ENCODE peak calls at places on chromosomes 7 and 10, in four cellular contexts. Q, H, W and D are unnamed samples.

GRCh38 chr10:112955736-112956421 is 5.8 kb downstream of the TCF7L2 start:
- DNase-seq in Q (peak), H (no peak), W (no peak), D (no peak)

GRCh38 chr7:35819310-35819709 is 18.5 kb downstream of the SEPTIN7 start:
- DNase-seq in H (no peak), Q (no peak), W (no peak), D (no peak)

GRCh38 chr7:27997188-27997707 is 183.3 kb downstream of the JAZF1 start:
- DNase-seq in Q (no peak), H (no peak), W (no peak), D (no peak)

GRCh38 chr10:83701799-83702198 is 437.5 kb upstream of the GHITM start:
- DNase-seq in W (no peak), H (no peak), Q (no peak), D (no peak)

GRCh38 chr10:21458496-21458895 is 67.0 kb downstream of the SKIDA1 start:
- DNase-seq in H (no peak), Q (no peak), W (no peak), D (no peak)

GRCh38 chr7:151277631-151278030 is 29.1 kb upstream of the SMARCD3 start:
- DNase-seq in H (no peak), Q (no peak), W (no peak), D (no peak)

GRCh38 chr10:126229701-126230100 is 158.6 kb downstream of the ADAM12 start:
- DNase-seq in Q (no peak), H (no peak), W (no peak), D (no peak)

GRCh38 chr7:41656357-41656756 is 46.5 kb downstream of the INHBA start:
- DNase-seq in H (no peak), W (no peak), Q (peak), D (no peak)

GRCh38 chr10:115772606-115773005 is 500.4 kb downstream of the GFRA1 start:
- DNase-seq in Q (peak), W (no peak), H (no peak), D (no peak)

GRCh38 chr10:123807444-123808035 is 84.1 kb downstream of the CPXM2 start:
- DNase-seq in H (no peak), W (no peak), Q (no peak), D (no peak)

GRCh38 chr10:13401142-13401541 is 53.0 kb upstream of the SEPHS1 start:
- DNase-seq in Q (no peak), W (no peak), H (no peak), D (no peak)

GRCh38 chr7:132117181-132117580 is 459.1 kb downstream of the PLXNA4 start:
- DNase-seq in H (no peak), Q (peak), W (no peak), D (no peak)

GRCh38 chr7:75617634-75618234 is 121.0 kb downstream of the HIP1 start:
- DNase-seq in H (peak), W (peak), Q (peak), D (no peak)

GRCh38 chr10:124171561-124171960 is 78.2 kb upstream of the CHST15 start:
- DNase-seq in Q (no peak), H (no peak), W (no peak), D (no peak)

GRCh38 chr7:39507866-39508551 is 58.2 kb upstream of the YAE1 start:
- DNase-seq in W (no peak), Q (peak), H (no peak), D (no peak)

GRCh38 chr7:13024323-13024722 is 336.9 kb downstream of the ARL4A start:
- DNase-seq in H (no peak), Q (no peak), W (no peak), D (no peak)

GRCh38 chr7:36366649-36367560 is 22.8 kb upstream of the ANLN start:
- DNase-seq in W (peak), H (peak), Q (peak), D (peak)

GRCh38 chr10:35533565-35533964 is 71.6 kb upstream of the GJD4 start:
- DNase-seq in W (no peak), Q (peak), H (no peak), D (no peak)

GRCh38 chr10:132632851-132633684 is 95.5 kb downstream of the INPP5A start:
- DNase-seq in W (no peak), H (no peak), Q (peak), D (no peak)

GRCh38 chr7:134820295-134820694 is 40.9 kb downstream of the CALD1 start:
- DNase-seq in H (no peak), W (no peak), Q (no peak), D (no peak)

GRCh38 chr10:2212196-2212719 is 474.9 kb upstream of the ADARB2 start:
- DNase-seq in H (no peak), W (no peak), Q (no peak), D (no peak)

GRCh38 chr7:124908258-124908657 is 21.4 kb downstream of the POT1 start:
- DNase-seq in H (no peak), W (no peak), Q (peak), D (no peak)

GRCh38 chr10:11163990-11164805 is 146.5 kb downstream of the CELF2 start:
- DNase-seq in W (no peak), Q (no peak), H (no peak), D (no peak)

GRCh38 chr7:11552676-11553075 is 279.3 kb downstream of the THSD7A start:
- DNase-seq in W (no peak), H (no peak), Q (no peak), D (no peak)

GRCh38 chr10:97195654-97196212 is 10.0 kb upstream of the SLIT1 start:
- DNase-seq in W (no peak), H (no peak), Q (no peak), D (no peak)

GRCh38 chr7:28572321-28573058 is 160.2 kb downstream of the CREB5 start:
- DNase-seq in Q (no peak), H (no peak), W (no peak), D (no peak)

GRCh38 chr7:27107901-27108381 is 5.5 kb upstream of the HOXA2 start:
- DNase-seq in H (no peak), W (no peak), Q (no peak), D (no peak)

GRCh38 chr7:74070619-74070920 is 13.0 kb upstream of the LIMK1 start:
- DNase-seq in Q (no peak), W (no peak), H (no peak), D (no peak)

GRCh38 chr10:13970231-13970966 is 360.3 kb downstream of the FRMD4A start:
- DNase-seq in W (no peak), Q (no peak), H (no peak), D (no peak)

GRCh38 chr7:110875346-110875745 is 215.6 kb upstream of the LRRN3 start:
- DNase-seq in H (no peak), W (no peak), Q (no peak), D (no peak)

GRCh38 chr7:124106575-124106974 is 73.7 kb upstream of the TMEM229A start:
- DNase-seq in W (no peak), H (no peak), Q (no peak), D (no peak)

GRCh38 chr10:124719213-124719851 is 24.8 kb downstream of the FAM53B start:
- DNase-seq in H (peak), W (peak), Q (peak), D (no peak)

GRCh38 chr7:498678-499641 is 20.7 kb downstream of the PDGFA start:
- DNase-seq in W (no peak), H (no peak), Q (no peak), D (no peak)

GRCh38 chr10:33460461-33461294 is 126.2 kb upstream of the NRP1 start:
- DNase-seq in H (no peak), W (peak), Q (peak), D (no peak)

GRCh38 chr7:16804674-16805439 is at the start of gene AGR2:
- DNase-seq in W (no peak), Q (no peak), H (no peak), D (no peak)